ENCODE peak calls at places on chromosomes 6 and 20, in ten cellular contexts. A is prostate gland, B is IMR-90, H is body of pancreas, W is heart left ventricle, I is stomach, Y is adrenal gland, G is Peyer's patch, Q is ovary, R is breast epithelium. P is an unnamed sample.

GRCh38 chr6:2900821-2901644 is 2.1 kb downstream of the SERPINB9 start:
- DNase-seq in A (no peak), B (no peak), H (no peak), W (no peak), I (no peak), Y (no peak), G (no peak), Q (peak; percentile 53), R (no peak), P (no peak)

GRCh38 chr6:49541936-49542335 is 8.5 kb upstream of the C6orf141 start:
- DNase-seq in A (no peak), B (no peak), H (peak; percentile 31), W (no peak), I (no peak), Y (no peak), G (no peak), Q (no peak), R (no peak), P (no peak)

GRCh38 chr6:88972504-88973423 is 9.3 kb upstream of the RNGTT start:
- DNase-seq in A (no peak), B (no peak), H (no peak), W (no peak), I (no peak), Y (no peak), G (no peak), Q (no peak), R (no peak), P (no peak)

GRCh38 chr20:64090165-64090564 is 6.0 kb upstream of the LKAAEAR1 start:
- DNase-seq in A (no peak), B (no peak), H (no peak), W (no peak), I (no peak), Y (no peak), G (no peak), Q (no peak), R (no peak), P (no peak)

GRCh38 chr6:19380287-19380686 is 456.9 kb upstream of the ID4 start:
- DNase-seq in A (peak; percentile 23), B (no peak), H (no peak), W (no peak), I (no peak), Y (no peak), G (no peak), Q (no peak), R (no peak), P (no peak)

GRCh38 chr20:47296950-47297349 is 59.5 kb downstream of the ZMYND8 start:
- DNase-seq in A (no peak), B (no peak), H (no peak), W (no peak), I (no peak), Y (no peak), G (no peak), Q (no peak), R (no peak), P (no peak)

GRCh38 chr6:89348372-89348771 is 4.2 kb downstream of the UBE2J1 start:
- DNase-seq in A (no peak), B (peak; percentile 18), H (no peak), W (no peak), I (no peak), Y (no peak), G (no peak), Q (no peak), R (no peak), P (no peak)

GRCh38 chr6:52512199-52512598 is 64.7 kb downstream of the TRAM2 start:
- DNase-seq in A (no peak), B (peak; percentile 88), H (no peak), W (peak; percentile 80), I (no peak), Y (peak; percentile 69), G (no peak), Q (peak; percentile 70), R (no peak), P (no peak)

GRCh38 chr6:25173951-25174474 is 105.2 kb upstream of the CARMIL1 start:
- DNase-seq in A (no peak), B (peak; percentile 99), H (peak; percentile 36), W (no peak), I (no peak), Y (peak; percentile 48), G (no peak), Q (no peak), R (no peak), P (no peak)

GRCh38 chr6:32627249-32627648 is 10.0 kb upstream of the HLA-DQA1 start:
- DNase-seq in A (no peak), B (no peak), H (no peak), W (no peak), I (no peak), Y (no peak), G (no peak), Q (no peak), R (no peak), P (no peak)

GRCh38 chr6:87154641-87155271 is 609 bp upstream of the ZNF292 start:
- DNase-seq in A (no peak), B (peak; percentile 85), H (no peak), W (no peak), I (no peak), Y (peak; percentile 73), G (no peak), Q (no peak), R (no peak), P (no peak)

GRCh38 chr20:1895674-1896496 is 678 bp downstream of the SIRPA start:
- DNase-seq in A (no peak), B (no peak), H (peak; percentile 48), W (peak; percentile 34), I (no peak), Y (no peak), G (no peak), Q (no peak), R (no peak), P (peak; percentile 13)

GRCh38 chr6:168165891-168166290 is 86.9 kb upstream of the FRMD1 start:
- DNase-seq in A (no peak), B (no peak), H (no peak), W (no peak), I (no peak), Y (no peak), G (no peak), Q (no peak), R (no peak), P (no peak)

GRCh38 chr20:45564760-45565276 is 14.3 kb downstream of the WFDC8 start:
- DNase-seq in A (no peak), B (no peak), H (no peak), W (no peak), I (no peak), Y (no peak), G (no peak), Q (no peak), R (no peak), P (no peak)
- H3K27ac ChIP-seq in A (no peak overlapping the region), B (no peak overlapping the region), H (no peak overlapping the region), W (no peak overlapping the region), I (no peak overlapping the region), Y (no peak overlapping the region), G (no peak overlapping the region), Q (no peak overlapping the region), R (no peak overlapping the region), P (no peak overlapping the region)

DNA sequence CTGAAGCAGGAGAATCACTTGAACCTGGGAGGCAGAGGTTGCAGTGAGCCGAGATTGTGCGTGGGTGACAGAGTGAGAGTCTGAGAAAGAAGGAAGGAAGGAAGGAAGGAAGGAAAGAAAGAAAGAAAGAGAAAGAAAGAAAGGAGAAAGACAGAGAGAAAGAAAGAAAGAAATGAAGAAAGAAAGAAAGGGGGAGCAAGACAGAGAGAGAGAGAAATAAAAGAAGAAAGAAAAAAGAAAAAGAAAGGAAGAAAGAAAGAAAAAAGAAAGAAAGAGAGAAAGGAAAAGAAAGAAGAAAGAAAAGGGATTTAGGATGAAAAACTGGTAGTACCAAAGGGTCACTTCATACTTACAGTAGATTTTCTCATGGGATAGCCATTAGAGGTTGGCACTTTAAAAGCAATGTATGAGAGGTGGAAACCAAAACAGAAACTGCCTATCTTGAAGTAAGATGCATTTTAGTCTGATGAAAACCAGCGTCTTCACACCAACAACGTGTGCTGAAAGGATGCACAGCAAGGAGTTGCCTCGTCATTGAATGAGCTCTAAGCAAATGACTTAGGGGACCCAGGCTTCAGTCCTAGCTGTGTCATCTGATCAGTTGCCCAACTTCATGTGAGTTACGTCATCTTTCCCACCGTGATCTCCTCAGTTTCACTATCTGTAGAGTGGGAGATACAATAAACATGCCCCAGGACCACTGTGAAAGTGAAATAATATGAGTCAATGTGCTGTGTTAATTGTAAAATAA is 133.9 kb upstream of the NEDD9 start:
- DNase-seq in A (no peak), B (no peak), H (no peak), W (no peak), I (no peak), Y (no peak), G (no peak), Q (no peak), R (no peak), P (no peak)
- TF ChIP-seq POLR2A in A (no peak), B (no peak), H (no peak), W (no peak), I (no peak), Y (no peak), G (no peak), Q (no peak), R (no peak), P (no peak)

GRCh38 chr6:5083813-5084191 is 1.3 kb upstream of the PPP1R3G start:
- DNase-seq in A (no peak), B (no peak), H (no peak), W (no peak), I (no peak), Y (no peak), G (no peak), Q (no peak), R (no peak), P (no peak)
- H3K27ac ChIP-seq in A (no peak overlapping the region), B (no peak overlapping the region), H (no peak overlapping the region), W (peak overlapping the region; percentile 86), I (peak overlapping the region; percentile 81), Y (peak overlapping the region; percentile 98), G (peak overlapping the region; percentile 71), Q (no peak overlapping the region), R (peak overlapping the region; percentile 94), P (no peak overlapping the region)

DNA sequence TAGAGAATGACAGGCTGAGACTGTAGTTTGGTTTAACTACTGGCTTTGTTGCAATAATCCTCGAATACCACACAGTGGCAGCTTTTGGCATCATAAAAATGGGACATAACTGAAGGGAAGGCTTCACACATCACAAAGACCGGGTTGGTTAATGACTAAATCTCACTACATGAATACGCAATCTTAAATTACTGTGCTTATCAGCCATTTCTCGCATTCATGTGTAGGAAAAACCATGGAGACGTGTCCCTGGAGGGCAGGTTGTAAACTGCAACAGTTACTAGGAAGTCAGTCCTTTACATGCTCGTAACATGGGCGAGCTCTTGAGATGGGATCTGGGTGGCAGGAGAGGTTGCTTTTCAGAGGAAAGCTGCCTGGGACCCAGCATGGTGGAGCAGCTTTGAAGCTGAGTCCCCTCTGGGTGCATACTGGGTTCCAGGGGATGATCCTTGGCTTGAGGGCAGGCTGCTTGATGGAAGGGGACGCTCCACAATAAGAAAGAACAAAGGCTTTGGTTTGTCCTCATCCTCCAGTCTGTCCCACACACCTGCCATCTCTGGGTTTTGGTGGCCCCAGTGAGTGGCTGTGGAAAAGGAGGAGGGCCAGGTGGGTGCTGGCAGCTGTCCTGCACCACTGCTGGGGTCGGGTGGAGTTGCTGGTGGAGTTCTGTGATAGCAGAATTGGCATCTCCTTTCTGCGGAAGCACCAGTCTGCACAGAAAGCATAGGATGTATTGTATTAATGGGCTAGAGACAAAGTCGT is 2.1 kb downstream of the RPS21 start:
- DNase-seq in A (no peak), B (no peak), H (no peak), W (no peak), I (no peak), Y (no peak), G (no peak), Q (no peak), R (no peak), P (no peak)
- TF ChIP-seq POLR2A in A (no peak), B (no peak), H (no peak), W (no peak), I (no peak), Y (no peak), G (no peak), Q (no peak), R (no peak), P (no peak)

GRCh38 chr6:129874837-129875236 is 13.7 kb upstream of the TMEM244 start:
- DNase-seq in A (no peak), B (no peak), H (no peak), W (no peak), I (no peak), Y (no peak), G (no peak), Q (no peak), R (no peak), P (no peak)
- H3K27ac ChIP-seq in A (no peak overlapping the region), B (no peak overlapping the region), H (no peak overlapping the region), W (no peak overlapping the region), I (no peak overlapping the region), Y (no peak overlapping the region), G (no peak overlapping the region), Q (no peak overlapping the region), R (no peak overlapping the region), P (no peak overlapping the region)

P was measured in thyroid gland.